ENCODE peak calls at places on chromosomes 1 and 21, in eight cellular contexts. One of them, this sample, is unnamed.

GRCh38 chr1:175192111-175192629 is 406 bp downstream of the KIAA0040 start:
- DNase-seq in heart right ventricle: peak
- DNase-seq in left lung: no peak
- DNase-seq in heart left ventricle: peak
- DNase-seq in hepatocyte: peak
- DNase-seq in GM12865: peak
- DNase-seq in HL-60: no peak
- DNase-seq in endothelial cell of umbilical vein: peak
- DNase-seq in this sample: peak

GRCh38 chr1:205726619-205727125 is 23.3 kb downstream of the NUCKS1 start:
- DNase-seq in heart right ventricle: no peak
- DNase-seq in left lung: no peak
- DNase-seq in heart left ventricle: no peak
- DNase-seq in hepatocyte: no peak
- DNase-seq in GM12865: no peak
- DNase-seq in HL-60: no peak
- DNase-seq in endothelial cell of umbilical vein: no peak
- DNase-seq in this sample: no peak

GRCh38 chr1:241118049-241118448 is 239.0 kb downstream of the RGS7 start:
- DNase-seq in heart right ventricle: no peak
- DNase-seq in left lung: no peak
- DNase-seq in heart left ventricle: no peak
- DNase-seq in hepatocyte: no peak
- DNase-seq in GM12865: no peak
- DNase-seq in HL-60: no peak
- DNase-seq in endothelial cell of umbilical vein: no peak
- DNase-seq in this sample: no peak

GRCh38 chr1:178353524-178353923 is 143.2 kb downstream of the CLEC20A start:
- DNase-seq in heart right ventricle: no peak
- DNase-seq in left lung: no peak
- DNase-seq in heart left ventricle: no peak
- DNase-seq in hepatocyte: no peak
- DNase-seq in GM12865: no peak
- DNase-seq in HL-60: no peak
- DNase-seq in endothelial cell of umbilical vein: no peak
- DNase-seq in this sample: no peak

GRCh38 chr1:150578278-150579109 is 916 bp downstream of the MCL1 start:
- DNase-seq in heart right ventricle: peak
- DNase-seq in left lung: no peak
- DNase-seq in heart left ventricle: no peak
- DNase-seq in hepatocyte: peak
- DNase-seq in GM12865: peak
- DNase-seq in HL-60: peak
- DNase-seq in endothelial cell of umbilical vein: peak
- DNase-seq in this sample: peak

GRCh38 chr1:91559838-91560514 is 59.3 kb downstream of the CDC7 start:
- DNase-seq in heart right ventricle: no peak
- DNase-seq in left lung: no peak
- DNase-seq in heart left ventricle: no peak
- DNase-seq in hepatocyte: no peak
- DNase-seq in GM12865: no peak
- DNase-seq in HL-60: no peak
- DNase-seq in endothelial cell of umbilical vein: no peak
- DNase-seq in this sample: no peak

GRCh38 chr1:54645806-54646676 is 4.5 kb downstream of the MROH7 start:
- DNase-seq in heart right ventricle: peak
- DNase-seq in left lung: no peak
- DNase-seq in heart left ventricle: no peak
- DNase-seq in hepatocyte: no peak
- DNase-seq in GM12865: no peak
- DNase-seq in HL-60: no peak
- DNase-seq in endothelial cell of umbilical vein: no peak
- DNase-seq in this sample: no peak

GRCh38 chr1:3669421-3669821 is 17.1 kb downstream of the TP73 start:
- DNase-seq in heart right ventricle: no peak
- DNase-seq in left lung: peak
- DNase-seq in heart left ventricle: peak
- DNase-seq in hepatocyte: no peak
- DNase-seq in GM12865: no peak
- DNase-seq in HL-60: no peak
- DNase-seq in endothelial cell of umbilical vein: no peak
- DNase-seq in this sample: no peak

GRCh38 chr1:180969429-180969828 is 53.2 kb downstream of the STX6 start:
- DNase-seq in heart right ventricle: no peak
- DNase-seq in left lung: no peak
- DNase-seq in heart left ventricle: no peak
- DNase-seq in hepatocyte: no peak
- DNase-seq in GM12865: no peak
- DNase-seq in HL-60: peak
- DNase-seq in endothelial cell of umbilical vein: no peak
- DNase-seq in this sample: no peak

GRCh38 chr21:33030633-33031032 is 4.9 kb downstream of the OLIG2 start:
- DNase-seq in heart right ventricle: no peak
- DNase-seq in left lung: no peak
- DNase-seq in heart left ventricle: no peak
- DNase-seq in hepatocyte: no peak
- DNase-seq in GM12865: no peak
- DNase-seq in HL-60: no peak
- DNase-seq in endothelial cell of umbilical vein: no peak
- DNase-seq in this sample: no peak

GRCh38 chr1:216925962-216926361 is 202.7 kb upstream of the ESRRG start:
- DNase-seq in heart right ventricle: no peak
- DNase-seq in left lung: no peak
- DNase-seq in heart left ventricle: no peak
- DNase-seq in hepatocyte: no peak
- DNase-seq in GM12865: no peak
- DNase-seq in HL-60: no peak
- DNase-seq in endothelial cell of umbilical vein: no peak
- DNase-seq in this sample: no peak

GRCh38 chr1:112618721-112619517 is at the start of gene ST7L:
- DNase-seq in heart right ventricle: peak
- DNase-seq in left lung: peak
- DNase-seq in heart left ventricle: peak
- DNase-seq in hepatocyte: peak
- DNase-seq in GM12865: peak
- DNase-seq in HL-60: peak
- DNase-seq in endothelial cell of umbilical vein: peak
- DNase-seq in this sample: peak

GRCh38 chr1:200626853-200627534 is 6.4 kb upstream of the KIF14 start:
- DNase-seq in heart right ventricle: no peak
- DNase-seq in left lung: no peak
- DNase-seq in heart left ventricle: no peak
- DNase-seq in hepatocyte: no peak
- DNase-seq in GM12865: peak
- DNase-seq in HL-60: no peak
- DNase-seq in endothelial cell of umbilical vein: no peak
- DNase-seq in this sample: no peak

GRCh38 chr1:9399510-9400424 is 107.1 kb downstream of the SPSB1 start:
- DNase-seq in heart right ventricle: peak
- DNase-seq in left lung: no peak
- DNase-seq in heart left ventricle: peak
- DNase-seq in hepatocyte: peak
- DNase-seq in GM12865: no peak
- DNase-seq in HL-60: no peak
- DNase-seq in endothelial cell of umbilical vein: peak
- DNase-seq in this sample: peak

GRCh38 chr1:31504001-31504400 is 72.3 kb upstream of the TINAGL1 start:
- DNase-seq in heart right ventricle: no peak
- DNase-seq in left lung: no peak
- DNase-seq in heart left ventricle: no peak
- DNase-seq in hepatocyte: no peak
- DNase-seq in GM12865: no peak
- DNase-seq in HL-60: no peak
- DNase-seq in endothelial cell of umbilical vein: no peak
- DNase-seq in this sample: no peak

GRCh38 chr1:43238104-43238503 is 31.7 kb upstream of the TMEM125 start:
- DNase-seq in heart right ventricle: peak
- DNase-seq in left lung: no peak
- DNase-seq in heart left ventricle: no peak
- DNase-seq in hepatocyte: peak
- DNase-seq in GM12865: peak
- DNase-seq in HL-60: no peak
- DNase-seq in endothelial cell of umbilical vein: peak
- DNase-seq in this sample: peak

GRCh38 chr1:30782361-30783243 is 25.0 kb upstream of the LAPTM5 start:
- DNase-seq in heart right ventricle: peak
- DNase-seq in left lung: peak
- DNase-seq in heart left ventricle: peak
- DNase-seq in hepatocyte: peak
- DNase-seq in GM12865: peak
- DNase-seq in HL-60: peak
- DNase-seq in endothelial cell of umbilical vein: peak
- DNase-seq in this sample: peak

GRCh38 chr1:218415726-218416125 is 70.6 kb downstream of the TGFB2 start:
- DNase-seq in heart right ventricle: no peak
- DNase-seq in left lung: no peak
- DNase-seq in heart left ventricle: no peak
- DNase-seq in hepatocyte: no peak
- DNase-seq in GM12865: no peak
- DNase-seq in HL-60: no peak
- DNase-seq in endothelial cell of umbilical vein: no peak
- DNase-seq in this sample: no peak

GRCh38 chr21:31284797-31285397 is 59.2 kb downstream of the TIAM1 start:
- DNase-seq in heart right ventricle: no peak
- DNase-seq in left lung: no peak
- DNase-seq in heart left ventricle: no peak
- DNase-seq in hepatocyte: no peak
- DNase-seq in GM12865: no peak
- DNase-seq in HL-60: no peak
- DNase-seq in endothelial cell of umbilical vein: no peak
- DNase-seq in this sample: peak

GRCh38 chr1:52054496-52055065 is 410 bp downstream of the TXNDC12 start:
- DNase-seq in heart right ventricle: no peak
- DNase-seq in left lung: no peak
- DNase-seq in heart left ventricle: no peak
- DNase-seq in hepatocyte: peak
- DNase-seq in GM12865: peak
- DNase-seq in HL-60: no peak
- DNase-seq in endothelial cell of umbilical vein: no peak
- DNase-seq in this sample: no peak

GRCh38 chr1:3061981-3062615 is 6.9 kb upstream of the PRDM16 start:
- DNase-seq in heart right ventricle: no peak
- DNase-seq in left lung: no peak
- DNase-seq in heart left ventricle: peak
- DNase-seq in hepatocyte: no peak
- DNase-seq in GM12865: no peak
- DNase-seq in HL-60: no peak
- DNase-seq in endothelial cell of umbilical vein: no peak
- DNase-seq in this sample: no peak

GRCh38 chr1:34286547-34286946 is 109.8 kb downstream of the C1orf94 start:
- DNase-seq in heart right ventricle: no peak
- DNase-seq in left lung: no peak
- DNase-seq in heart left ventricle: no peak
- DNase-seq in hepatocyte: no peak
- DNase-seq in GM12865: no peak
- DNase-seq in HL-60: no peak
- DNase-seq in endothelial cell of umbilical vein: no peak
- DNase-seq in this sample: no peak

GRCh38 chr1:86421601-86422280 is 2.2 kb upstream of the CLCA2 start:
- DNase-seq in heart right ventricle: no peak
- DNase-seq in left lung: no peak
- DNase-seq in heart left ventricle: no peak
- DNase-seq in hepatocyte: no peak
- DNase-seq in GM12865: no peak
- DNase-seq in HL-60: no peak
- DNase-seq in endothelial cell of umbilical vein: peak
- DNase-seq in this sample: peak

GRCh38 chr1:233113713-233114028 is 163.3 kb downstream of the NTPCR start:
- DNase-seq in heart right ventricle: no peak
- DNase-seq in left lung: no peak
- DNase-seq in heart left ventricle: no peak
- DNase-seq in hepatocyte: no peak
- DNase-seq in GM12865: no peak
- DNase-seq in HL-60: no peak
- DNase-seq in endothelial cell of umbilical vein: no peak
- DNase-seq in this sample: no peak
- H3K4me3 ChIP-seq in heart right ventricle: no peak
- H3K4me3 ChIP-seq in left lung: no peak
- H3K4me3 ChIP-seq in heart left ventricle: no peak
- H3K4me3 ChIP-seq in hepatocyte: no peak
- H3K4me3 ChIP-seq in GM12865: no peak
- H3K4me3 ChIP-seq in HL-60: peak
- H3K4me3 ChIP-seq in endothelial cell of umbilical vein: no peak
- H3K4me3 ChIP-seq in this sample: no peak

GRCh38 chr1:223429313-223429731 is 36.1 kb downstream of the CCDC185 start:
- DNase-seq in heart right ventricle: no peak
- DNase-seq in left lung: no peak
- DNase-seq in heart left ventricle: no peak
- DNase-seq in hepatocyte: no peak
- DNase-seq in GM12865: no peak
- DNase-seq in HL-60: no peak
- DNase-seq in endothelial cell of umbilical vein: no peak
- DNase-seq in this sample: peak
- TF ChIP-seq CTCF in heart right ventricle: no peak
- TF ChIP-seq CTCF in left lung: no peak
- TF ChIP-seq CTCF in heart left ventricle: no peak
- TF ChIP-seq CTCF in hepatocyte: no peak
- TF ChIP-seq CTCF in GM12865: no peak
- TF ChIP-seq CTCF in HL-60: no peak
- TF ChIP-seq CTCF in endothelial cell of umbilical vein: no peak
- TF ChIP-seq CTCF in this sample: no peak

GRCh38 chr1:198932351-198932991 is 293.6 kb downstream of the PTPRC start:
- DNase-seq in heart right ventricle: no peak
- DNase-seq in left lung: no peak
- DNase-seq in heart left ventricle: no peak
- DNase-seq in hepatocyte: no peak
- DNase-seq in GM12865: no peak
- DNase-seq in HL-60: no peak
- DNase-seq in endothelial cell of umbilical vein: peak
- DNase-seq in this sample: peak
- H3K4me3 ChIP-seq in heart right ventricle: no peak
- H3K4me3 ChIP-seq in left lung: peak
- H3K4me3 ChIP-seq in heart left ventricle: peak
- H3K4me3 ChIP-seq in hepatocyte: no peak
- H3K4me3 ChIP-seq in GM12865: no peak
- H3K4me3 ChIP-seq in HL-60: peak
- H3K4me3 ChIP-seq in endothelial cell of umbilical vein: no peak
- H3K4me3 ChIP-seq in this sample: peak

GRCh38 chr1:173429517-173430477 is 47.3 kb upstream of the PRDX6 start:
- DNase-seq in heart right ventricle: peak
- DNase-seq in left lung: peak
- DNase-seq in heart left ventricle: peak
- DNase-seq in hepatocyte: peak
- DNase-seq in GM12865: peak
- DNase-seq in HL-60: peak
- DNase-seq in endothelial cell of umbilical vein: peak
- DNase-seq in this sample: peak

GRCh38 chr1:173430707-173431662 is 46.1 kb upstream of the PRDX6 start:
- DNase-seq in heart right ventricle: peak
- DNase-seq in left lung: peak
- DNase-seq in heart left ventricle: peak
- DNase-seq in hepatocyte: peak
- DNase-seq in GM12865: peak
- DNase-seq in HL-60: peak
- DNase-seq in endothelial cell of umbilical vein: peak
- DNase-seq in this sample: peak

GRCh38 chr1:173433927-173434326 is 43.2 kb upstream of the PRDX6 start:
- DNase-seq in heart right ventricle: no peak
- DNase-seq in left lung: no peak
- DNase-seq in heart left ventricle: no peak
- DNase-seq in hepatocyte: no peak
- DNase-seq in GM12865: no peak
- DNase-seq in HL-60: no peak
- DNase-seq in endothelial cell of umbilical vein: no peak
- DNase-seq in this sample: no peak

GRCh38 chr1:173431663-173432045 is 45.5 kb upstream of the PRDX6 start:
- DNase-seq in heart right ventricle: no peak
- DNase-seq in left lung: no peak
- DNase-seq in heart left ventricle: no peak
- DNase-seq in hepatocyte: no peak
- DNase-seq in GM12865: no peak
- DNase-seq in HL-60: no peak
- DNase-seq in endothelial cell of umbilical vein: no peak
- DNase-seq in this sample: no peak

GRCh38 chr1:173432331-173432730 is 44.8 kb upstream of the PRDX6 start:
- DNase-seq in heart right ventricle: no peak
- DNase-seq in left lung: no peak
- DNase-seq in heart left ventricle: no peak
- DNase-seq in hepatocyte: no peak
- DNase-seq in GM12865: no peak
- DNase-seq in HL-60: no peak
- DNase-seq in endothelial cell of umbilical vein: no peak
- DNase-seq in this sample: no peak
- TF ChIP-seq CTCF in heart right ventricle: no peak
- TF ChIP-seq CTCF in left lung: no peak
- TF ChIP-seq CTCF in heart left ventricle: no peak
- TF ChIP-seq CTCF in hepatocyte: no peak
- TF ChIP-seq CTCF in GM12865: no peak
- TF ChIP-seq CTCF in HL-60: no peak
- TF ChIP-seq CTCF in endothelial cell of umbilical vein: no peak
- TF ChIP-seq CTCF in this sample: no peak

This sample was measured in astrocyte of the spinal cord.